ENCODE peak calls at places on chromosomes 12 and 14, in five cellular contexts. Q is CD8-positive, alpha-beta T cell; D is body of pancreas; Y is adrenal gland; W is CD8-positive, alpha-beta memory T cell. E is an unnamed sample.

GRCh38 chr14:84707830-84708229 is 822.1 kb upstream of the FLRT2 start:
- DNase-seq in W (no peak), Y (no peak), D (no peak), Q (no peak), E (no peak)

GRCh38 chr12:81015510-81015909 is 62.4 kb upstream of the ACSS3 start:
- DNase-seq in Q (no peak), Y (no peak), W (no peak), D (no peak), E (no peak)

GRCh38 chr14:74846968-74847549 is 28.9 kb downstream of the PROX2 start:
- DNase-seq in D (no peak), W (no peak), Q (no peak), Y (no peak), E (no peak)

GRCh38 chr14:50333010-50333409 is 20.9 kb downstream of the DMAC2L start:
- DNase-seq in Q (no peak), Y (peak; percentile 48), D (no peak), W (no peak), E (no peak)

GRCh38 chr12:45051490-45052105 is 699 bp upstream of the DBX2 start:
- DNase-seq in Y (no peak), Q (no peak), W (no peak), D (no peak), E (no peak)

GRCh38 chr12:64445490-64445889 is 6.4 kb upstream of the TBK1 start:
- DNase-seq in D (no peak), Q (no peak), Y (no peak), W (no peak), E (no peak)

GRCh38 chr12:46152456-46152855 is 116.4 kb downstream of the SLC38A1 start:
- DNase-seq in Y (no peak), W (no peak), Q (no peak), D (no peak), E (no peak)

GRCh38 chr12:31880340-31880739 is 78.9 kb upstream of the RESF1 start:
- DNase-seq in Y (no peak), D (no peak), W (no peak), Q (no peak), E (no peak)

GRCh38 chr14:54538055-54538454 is 28.3 kb downstream of the CGRRF1 start:
- DNase-seq in Y (no peak), Q (no peak), W (no peak), D (no peak), E (no peak)

GRCh38 chr14:50099335-50099734 is 17.0 kb downstream of the VCPKMT start:
- DNase-seq in D (no peak), Y (no peak), W (no peak), Q (no peak), E (no peak)

GRCh38 chr14:69694730-69695663 is 71.9 kb upstream of the SRSF5 start:
- DNase-seq in D (no peak), Y (no peak), Q (no peak), W (no peak), E (peak; percentile 83)

GRCh38 chr12:22787557-22787956 is 162.6 kb downstream of the ETNK1 start:
- DNase-seq in Q (no peak), D (no peak), Y (peak; percentile 15), W (no peak), E (no peak)

GRCh38 chr12:91556909-91557308 is 374.3 kb upstream of the DCN start:
- DNase-seq in D (no peak), Y (no peak), Q (no peak), W (no peak), E (no peak)

GRCh38 chr12:110171636-110172035 is 47.5 kb downstream of the IFT81 start:
- DNase-seq in Y (no peak), Q (no peak), W (no peak), D (no peak), E (no peak)

GRCh38 chr14:69584389-69584788 is 9.7 kb upstream of the CCDC177 start:
- DNase-seq in Y (no peak), W (no peak), D (no peak), Q (no peak), E (no peak)

GRCh38 chr12:45613306-45613705 is 116.2 kb upstream of the ARID2 start:
- DNase-seq in W (no peak), Q (no peak), D (no peak), Y (no peak), E (no peak)

GRCh38 chr12:42961395-42961794 is 371.8 kb upstream of the PRICKLE1 start:
- DNase-seq in Y (no peak), D (peak; percentile 39), Q (no peak), W (no peak), E (peak; percentile 28)

GRCh38 chr12:114614040-114614439 is 69.9 kb downstream of the TBX3 start:
- DNase-seq in Y (no peak), Q (no peak), W (no peak), D (no peak), E (no peak)

GRCh38 chr12:92955997-92956663 is 27.0 kb upstream of the EEA1 start:
- DNase-seq in W (no peak), D (no peak), Y (no peak), Q (no peak), E (no peak)

GRCh38 chr12:127272864-127273263 is 994.1 kb upstream of the TMEM132C start:
- DNase-seq in Y (no peak), Q (no peak), D (no peak), W (no peak), E (no peak)

GRCh38 chr12:87120440-87120839 is 864.2 kb upstream of the MGAT4C start:
- DNase-seq in W (no peak), Q (no peak), Y (no peak), D (no peak), E (no peak)

GRCh38 chr14:38208825-38209562 is 1.3 kb downstream of the SSTR1 start:
- DNase-seq in D (peak; percentile 73), Q (no peak), Y (no peak), W (no peak), E (no peak)

GRCh38 chr12:14871886-14872285 is 13.8 kb downstream of the MGP start:
- DNase-seq in D (no peak), W (no peak), Y (no peak), Q (no peak), E (no peak)

GRCh38 chr12:124277394-124278222 is 17.3 kb upstream of the RFLNA start:
- DNase-seq in Y (no peak), D (no peak), W (no peak), Q (no peak), E (peak; percentile 79)

GRCh38 chr12:11946161-11946560 is 124.6 kb upstream of the BCL2L14 start:
- DNase-seq in W (no peak), Q (no peak), D (no peak), Y (no peak), E (no peak)

GRCh38 chr12:131615316-131616053 is 95.4 kb upstream of the SFSWAP start:
- DNase-seq in Y (no peak), W (no peak), D (no peak), Q (no peak), E (peak; percentile 56)

GRCh38 chr12:92612611-92613010 is 90.2 kb upstream of the PLEKHG7 start:
- DNase-seq in Y (no peak), W (no peak), D (no peak), Q (no peak), E (no peak)

GRCh38 chr12:120886194-120887018 is 17.8 kb downstream of the SPPL3 start:
- DNase-seq in Y (no peak), W (peak; percentile 16), Q (no peak), D (no peak), E (no peak)
- H3K4me3 ChIP-seq in Y (no peak overlapping the region), W (no peak overlapping the region), Q (no peak overlapping the region), D (no peak overlapping the region), E (no peak overlapping the region)

DNA sequence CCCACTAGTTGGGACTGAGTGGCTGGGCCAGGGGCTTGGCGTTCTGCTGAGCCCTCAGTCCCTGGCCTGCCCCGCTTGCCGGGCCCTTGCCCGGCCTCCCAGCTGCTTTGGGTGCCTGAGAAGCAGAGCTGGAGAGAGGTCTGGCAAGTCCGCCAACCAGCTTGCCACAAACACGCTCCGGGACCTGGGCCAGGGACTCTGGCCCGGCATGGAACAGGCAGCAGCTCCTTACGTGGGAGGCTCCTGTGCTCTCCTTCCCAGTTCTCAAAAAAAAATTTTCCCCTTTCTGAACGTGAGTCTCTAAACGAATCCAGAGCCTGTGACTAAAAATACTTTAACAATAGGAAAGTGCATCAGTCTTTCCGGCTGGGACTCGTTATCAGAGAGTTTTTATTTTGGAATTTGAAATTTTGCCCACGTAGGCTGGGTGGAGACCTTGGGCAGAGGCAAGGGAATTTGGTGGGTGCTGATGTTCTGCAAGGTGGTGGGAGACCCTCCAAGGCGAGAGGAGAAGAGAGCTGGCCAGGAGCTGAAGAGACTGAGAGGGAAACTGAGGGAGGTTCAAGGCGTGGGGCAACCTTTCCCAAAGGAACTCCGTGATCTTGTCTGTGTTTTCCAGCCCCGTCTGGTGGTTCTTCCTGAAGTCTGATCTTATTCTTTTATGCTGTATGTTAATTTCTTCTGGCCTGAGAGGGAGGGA is 6.8 kb upstream of the NR4A1 start:
- DNase-seq in Y (peak; percentile 86), W (no peak), Q (no peak), D (peak; percentile 90), E (no peak)
- H3K4me1 ChIP-seq in Y (peaks cover 46% of the 10 kb centered on the region), W (peaks cover 17% of the 10 kb centered on the region), Q (peaks cover 33% of the 10 kb centered on the region), D (peaks cover 47% of the 10 kb centered on the region), E (peaks cover 32% of the 10 kb centered on the region)

DNA sequence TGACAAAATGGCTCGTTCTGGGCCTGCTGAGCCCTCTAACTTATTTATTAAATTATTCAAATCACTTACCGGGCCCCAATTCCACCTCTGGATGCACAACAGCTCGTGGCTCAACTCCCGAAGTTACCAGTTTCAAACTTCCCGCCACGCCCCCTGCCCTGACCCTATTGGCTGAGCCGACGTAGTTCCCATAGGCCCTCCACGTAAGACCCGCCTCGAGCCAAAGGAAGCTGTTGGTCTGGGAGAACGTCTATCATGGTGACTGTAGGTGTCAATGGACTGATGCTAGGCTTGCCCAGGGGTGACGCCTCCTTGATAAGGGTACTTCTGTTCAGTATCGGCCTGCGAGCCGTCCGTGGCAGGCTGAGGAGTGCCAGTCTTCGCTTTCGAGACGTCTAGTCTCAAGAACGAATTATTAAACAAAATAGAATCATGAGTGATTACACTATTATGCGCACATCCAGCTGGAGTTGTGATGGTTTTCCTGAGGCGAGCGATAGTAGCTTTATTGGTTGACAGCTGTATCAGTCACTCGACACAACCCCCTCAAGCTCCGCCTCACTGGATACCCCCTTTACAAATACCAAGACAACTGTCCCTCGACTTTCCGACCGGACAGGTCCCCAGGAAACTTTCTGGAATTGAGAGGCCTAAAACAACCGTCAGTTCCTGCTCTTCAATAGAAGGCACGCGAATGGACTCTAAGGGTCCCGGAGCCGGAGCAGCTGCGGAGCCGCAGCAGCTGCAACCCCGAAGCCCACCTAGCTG is at the start of gene CDCA3:
- DNase-seq in Y (peak; percentile 97), D (peak; percentile 98), W (peak; percentile 91), Q (peak; percentile 97), E (peak; percentile 99)
- H3K27ac ChIP-seq in Y (peak within 1 kb of the TSS; percentile 94), D (peak within 1 kb of the TSS; percentile 98), W (peak within 1 kb of the TSS; percentile 77), Q (peak within 1 kb of the TSS; percentile 78), E (peak within 1 kb of the TSS; percentile 97)

GRCh38 chr14:73455294-73455693 is 3.1 kb downstream of the NUMB start:
- DNase-seq in D (no peak), Y (no peak), Q (no peak), W (no peak), E (no peak)
- H3K4me3 ChIP-seq in D (no peak overlapping the region), Y (no peak overlapping the region), Q (no peak overlapping the region), W (no peak overlapping the region), E (no peak overlapping the region)